ENCODE peak calls at places on chromosome 15, in four cellular contexts. One of them, this sample, is unnamed.

GRCh38 chr15:83890584-83890983 is 236.7 kb downstream of the ADAMTSL3 start:
- DNase-seq in astrocyte: no peak
- DNase-seq in cardiac muscle cell: peak; percentile 14
- DNase-seq in Caco-2: no peak
- DNase-seq in this sample: no peak

GRCh38 chr15:99404454-99404853 is 153.2 kb downstream of the LRRC28 start:
- DNase-seq in Caco-2: no peak
- DNase-seq in astrocyte: no peak
- DNase-seq in cardiac muscle cell: no peak
- DNase-seq in this sample: no peak

GRCh38 chr15:71683401-71684274 is 126.7 kb upstream of the NR2E3 start:
- DNase-seq in Caco-2: no peak
- DNase-seq in astrocyte: peak; percentile 54
- DNase-seq in cardiac muscle cell: no peak
- DNase-seq in this sample: peak; percentile 29

GRCh38 chr15:50906954-50907865 is 1.3 kb upstream of the AP4E1 start:
- DNase-seq in cardiac muscle cell: no peak
- DNase-seq in astrocyte: no peak
- DNase-seq in Caco-2: peak; percentile 39
- DNase-seq in this sample: peak; percentile 2

GRCh38 chr15:43975326-43975725 is 148.5 kb downstream of the WDR76 start:
- DNase-seq in Caco-2: no peak
- DNase-seq in astrocyte: peak; percentile 49
- DNase-seq in cardiac muscle cell: no peak
- DNase-seq in this sample: no peak

GRCh38 chr15:83106994-83107840 is at the start of gene TM6SF1:
- DNase-seq in Caco-2: no peak
- DNase-seq in astrocyte: no peak
- DNase-seq in cardiac muscle cell: no peak
- DNase-seq in this sample: peak; percentile 55

GRCh38 chr15:69523010-69524001 is 70.7 kb downstream of the RPLP1 start:
- DNase-seq in Caco-2: peak; percentile 78
- DNase-seq in cardiac muscle cell: peak; percentile 89
- DNase-seq in astrocyte: peak; percentile 46
- DNase-seq in this sample: peak; percentile 92

GRCh38 chr15:101657968-101658784 is 6.0 kb upstream of the TM2D3 start:
- DNase-seq in cardiac muscle cell: no peak
- DNase-seq in Caco-2: no peak
- DNase-seq in astrocyte: no peak
- DNase-seq in this sample: no peak

GRCh38 chr15:101120473-101120872 is 131.4 kb downstream of the CHSY1 start:
- DNase-seq in Caco-2: no peak
- DNase-seq in cardiac muscle cell: no peak
- DNase-seq in astrocyte: no peak
- DNase-seq in this sample: no peak

GRCh38 chr15:95825198-95825597 is 505.3 kb upstream of the NR2F2 start:
- DNase-seq in cardiac muscle cell: no peak
- DNase-seq in Caco-2: no peak
- DNase-seq in astrocyte: no peak
- DNase-seq in this sample: no peak

GRCh38 chr15:44296625-44297524 is 8.4 kb downstream of the GOLM2 start:
- DNase-seq in astrocyte: peak; percentile 64
- DNase-seq in cardiac muscle cell: peak; percentile 29
- DNase-seq in Caco-2: no peak
- DNase-seq in this sample: peak; percentile 44

GRCh38 chr15:87707581-87708130 is 548.9 kb downstream of the NTRK3 start:
- DNase-seq in cardiac muscle cell: no peak
- DNase-seq in Caco-2: no peak
- DNase-seq in astrocyte: peak; percentile 31
- DNase-seq in this sample: no peak

GRCh38 chr15:68259883-68260282 is 17.7 kb upstream of the FEM1B start:
- DNase-seq in cardiac muscle cell: no peak
- DNase-seq in Caco-2: no peak
- DNase-seq in astrocyte: no peak
- DNase-seq in this sample: no peak

GRCh38 chr15:92074161-92074560 is 220.7 kb downstream of the SLCO3A1 start:
- DNase-seq in cardiac muscle cell: no peak
- DNase-seq in Caco-2: no peak
- DNase-seq in astrocyte: no peak
- DNase-seq in this sample: no peak

GRCh38 chr15:92097473-92098178 is 244.1 kb downstream of the SLCO3A1 start:
- DNase-seq in astrocyte: no peak
- DNase-seq in Caco-2: peak; percentile 45
- DNase-seq in cardiac muscle cell: peak; percentile 69
- DNase-seq in this sample: peak; percentile 87

GRCh38 chr15:66922608-66923007 is 142.8 kb upstream of the SMAD3 start:
- DNase-seq in cardiac muscle cell: no peak
- DNase-seq in Caco-2: no peak
- DNase-seq in astrocyte: no peak
- DNase-seq in this sample: no peak

GRCh38 chr15:66921319-66921718 is 144.1 kb upstream of the SMAD3 start:
- DNase-seq in cardiac muscle cell: no peak
- DNase-seq in astrocyte: no peak
- DNase-seq in Caco-2: no peak
- DNase-seq in this sample: no peak

GRCh38 chr15:66923438-66923881 is 141.9 kb upstream of the SMAD3 start:
- DNase-seq in Caco-2: no peak
- DNase-seq in astrocyte: no peak
- DNase-seq in cardiac muscle cell: no peak
- DNase-seq in this sample: no peak

GRCh38 chr15:66917904-66918448 is 147.4 kb upstream of the SMAD3 start:
- DNase-seq in cardiac muscle cell: no peak
- DNase-seq in astrocyte: no peak
- DNase-seq in Caco-2: no peak
- DNase-seq in this sample: no peak

GRCh38 chr15:66919421-66919820 is 146.0 kb upstream of the SMAD3 start:
- DNase-seq in astrocyte: no peak
- DNase-seq in Caco-2: no peak
- DNase-seq in cardiac muscle cell: no peak
- DNase-seq in this sample: no peak
- H3K9me3 ChIP-seq in astrocyte: peaks cover 5% of the 10 kb centered on the region
- H3K9me3 ChIP-seq in Caco-2: no peaks in the 10 kb centered on the region
- H3K9me3 ChIP-seq in cardiac muscle cell: no peaks in the 10 kb centered on the region
- H3K9me3 ChIP-seq in this sample: peaks cover 30% of the 10 kb centered on the region

DNA sequence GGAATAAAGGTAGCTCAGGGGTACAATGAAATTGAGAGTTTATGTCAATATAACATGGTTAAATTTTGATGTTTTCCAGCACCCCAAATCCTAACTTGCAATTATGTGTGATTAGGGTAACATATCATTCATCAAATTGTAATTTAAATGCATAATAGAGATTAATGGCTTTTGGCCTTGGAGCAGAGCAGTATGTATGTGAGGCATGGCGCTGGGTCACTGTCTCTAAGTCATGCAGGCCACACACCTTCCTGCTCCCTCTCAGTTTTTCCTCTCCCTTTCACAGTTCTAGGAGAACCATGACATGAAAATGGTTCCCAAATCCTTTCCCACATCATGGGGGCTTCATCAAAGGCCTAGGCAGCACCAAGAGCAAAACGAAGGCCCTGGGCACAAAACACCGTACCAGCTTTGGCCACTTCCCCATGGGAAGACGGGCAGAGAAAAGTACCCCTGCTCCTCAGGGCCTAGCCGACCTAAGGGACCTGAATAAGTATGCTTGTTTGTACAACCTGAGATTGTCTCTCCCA is 3.9 kb upstream of the SRP14 start:
- DNase-seq in Caco-2: no peak
- DNase-seq in astrocyte: no peak
- DNase-seq in cardiac muscle cell: no peak
- DNase-seq in this sample: no peak
- H3K4me1 ChIP-seq in Caco-2: peaks cover 12% of the 10 kb centered on the region
- H3K4me1 ChIP-seq in astrocyte: peaks cover 34% of the 10 kb centered on the region
- H3K4me1 ChIP-seq in cardiac muscle cell: peaks cover 6% of the 10 kb centered on the region
- H3K4me1 ChIP-seq in this sample: peaks cover 31% of the 10 kb centered on the region

GRCh38 chr15:27884726-27885125 is 214.4 kb downstream of the OCA2 start:
- DNase-seq in cardiac muscle cell: no peak
- DNase-seq in Caco-2: no peak
- DNase-seq in astrocyte: no peak
- DNase-seq in this sample: no peak

GRCh38 chr15:27889258-27889657 is 209.9 kb downstream of the OCA2 start:
- DNase-seq in cardiac muscle cell: no peak
- DNase-seq in Caco-2: no peak
- DNase-seq in astrocyte: no peak
- DNase-seq in this sample: no peak

GRCh38 chr15:27885226-27885625 is 213.9 kb downstream of the OCA2 start:
- DNase-seq in cardiac muscle cell: no peak
- DNase-seq in Caco-2: no peak
- DNase-seq in astrocyte: no peak
- DNase-seq in this sample: no peak
- H3K9me3 ChIP-seq in cardiac muscle cell: no peaks in the 10 kb centered on the region
- H3K9me3 ChIP-seq in Caco-2: peaks cover 10% of the 10 kb centered on the region
- H3K9me3 ChIP-seq in astrocyte: no peaks in the 10 kb centered on the region
- H3K9me3 ChIP-seq in this sample: peaks cover 21% of the 10 kb centered on the region

GRCh38 chr15:31347067-31347975 is 20.7 kb downstream of the KLF13 start:
- DNase-seq in astrocyte: no peak
- DNase-seq in cardiac muscle cell: no peak
- DNase-seq in Caco-2: no peak
- DNase-seq in this sample: no peak

GRCh38 chr15:31344266-31344665 is 17.6 kb downstream of the KLF13 start:
- DNase-seq in cardiac muscle cell: no peak
- DNase-seq in astrocyte: no peak
- DNase-seq in Caco-2: no peak
- DNase-seq in this sample: no peak

GRCh38 chr15:31344824-31345605 is 18.4 kb downstream of the KLF13 start:
- DNase-seq in Caco-2: no peak
- DNase-seq in astrocyte: no peak
- DNase-seq in cardiac muscle cell: no peak
- DNase-seq in this sample: no peak

GRCh38 chr15:31346367-31347066 is 19.9 kb downstream of the KLF13 start:
- DNase-seq in Caco-2: no peak
- DNase-seq in astrocyte: no peak
- DNase-seq in cardiac muscle cell: no peak
- DNase-seq in this sample: no peak

DNA sequence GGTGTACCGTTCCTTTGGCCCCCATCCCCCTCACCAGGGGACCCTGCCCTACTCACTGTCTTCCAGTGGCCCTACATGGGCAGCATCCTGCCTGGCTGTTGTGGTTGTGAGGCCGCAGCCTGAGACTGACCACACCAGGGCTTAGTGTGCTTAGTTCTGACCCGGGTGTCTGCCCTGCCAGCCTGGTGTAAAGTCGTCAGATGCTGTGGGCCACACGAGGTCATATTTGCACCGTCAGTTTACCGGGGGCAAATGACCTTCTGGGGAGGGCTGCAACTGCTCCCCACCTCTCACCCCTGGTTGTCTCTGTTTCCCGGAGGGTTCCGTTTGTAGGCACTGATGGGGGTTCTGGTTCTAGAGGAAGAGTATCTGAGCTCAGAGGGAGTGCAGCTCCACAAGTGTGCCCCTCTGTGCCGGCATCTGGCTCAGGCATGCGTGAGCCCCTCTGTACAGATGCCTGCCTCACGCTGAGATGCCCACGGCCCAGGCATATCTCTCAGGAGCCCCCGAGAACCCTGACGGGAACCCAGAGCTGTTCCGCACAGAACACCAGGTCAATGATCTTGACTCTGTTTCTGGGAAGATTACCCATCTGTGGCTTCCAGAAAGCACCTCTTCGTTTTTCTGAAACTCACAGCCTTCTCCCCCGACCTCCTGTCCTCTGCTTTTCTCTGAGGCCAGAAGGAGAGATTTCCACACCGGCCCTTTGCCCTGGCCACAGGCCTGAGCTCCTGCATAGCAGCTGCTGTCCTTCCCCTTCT is 19.2 kb downstream of the KLF13 start:
- DNase-seq in Caco-2: no peak
- DNase-seq in astrocyte: no peak
- DNase-seq in cardiac muscle cell: no peak
- DNase-seq in this sample: no peak
- H3K4me1 ChIP-seq in Caco-2: peaks cover 13% of the 10 kb centered on the region
- H3K4me1 ChIP-seq in astrocyte: peaks cover 4% of the 10 kb centered on the region
- H3K4me1 ChIP-seq in cardiac muscle cell: peaks cover 15% of the 10 kb centered on the region
- H3K4me1 ChIP-seq in this sample: peaks cover 60% of the 10 kb centered on the region

GRCh38 chr15:24777307-24777706 is 101.7 kb downstream of the NPAP1 start:
- DNase-seq in cardiac muscle cell: no peak
- DNase-seq in Caco-2: no peak
- DNase-seq in astrocyte: no peak
- DNase-seq in this sample: no peak
- H3K9me3 ChIP-seq in cardiac muscle cell: no peaks in the 10 kb centered on the region
- H3K9me3 ChIP-seq in Caco-2: peaks cover 10% of the 10 kb centered on the region
- H3K9me3 ChIP-seq in astrocyte: peaks cover 4% of the 10 kb centered on the region
- H3K9me3 ChIP-seq in this sample: peaks cover 6% of the 10 kb centered on the region